ENCODE peak calls at places on chromosomes 4 and X, in seven cellular contexts. E is HepG2, C is cardiac muscle cell, N is heart right ventricle, Y is H9, P is right cardiac atrium, X is hepatocyte. G is an unnamed sample.

GRCh38 chr4:114864060-114864459 is 249.4 kb downstream of the NDST4 start:
- DNase-seq in E (no peak), C (no peak), N (no peak), Y (no peak), P (no peak), X (no peak), G (no peak)

GRCh38 chr4:89007338-89007737 is 49.6 kb downstream of the FAM13A start:
- DNase-seq in E (no peak), C (no peak), N (no peak), Y (no peak), P (no peak), X (no peak), G (no peak)

GRCh38 chrX:21374994-21375794 is 976 bp downstream of the CNKSR2 start:
- DNase-seq in E (no peak), C (no peak), N (no peak), Y (peak; percentile 31), P (peak; percentile 50), X (peak; percentile 5), G (no peak)

GRCh38 chrX:4935846-4936245 is 1222.4 kb upstream of the PRKX start:
- DNase-seq in E (no peak), C (no peak), N (no peak), Y (no peak), P (no peak), X (no peak), G (no peak)

GRCh38 chr4:108350332-108350731 is 181.6 kb upstream of the LEF1 start:
- DNase-seq in E (no peak), C (no peak), N (no peak), Y (no peak), P (peak; percentile 34), X (no peak), G (no peak)

GRCh38 chrX:73481521-73481920 is 34.7 kb downstream of the CDX4 start:
- DNase-seq in E (no peak), C (no peak), N (no peak), Y (no peak), P (no peak), X (no peak), G (no peak)

GRCh38 chrX:50108264-50108663 is 92.5 kb downstream of the AKAP4 start:
- DNase-seq in E (peak; percentile 80), C (no peak), N (no peak), Y (no peak), P (no peak), X (no peak), G (no peak)

GRCh38 chr4:128916832-128917231 is 107.3 kb downstream of the JADE1 start:
- DNase-seq in E (no peak), C (no peak), N (no peak), Y (no peak), P (no peak), X (no peak), G (no peak)

GRCh38 chr4:157226035-157226434 is 5.5 kb downstream of the GRIA2 start:
- DNase-seq in E (no peak), C (no peak), N (no peak), Y (no peak), P (no peak), X (no peak), G (no peak)

GRCh38 chrX:68826113-68826980 is 2.5 kb upstream of the EFNB1 start:
- DNase-seq in E (peak; percentile 29), C (no peak), N (no peak), Y (peak; percentile 15), P (no peak), X (no peak), G (peak; percentile 61)

GRCh38 chrX:5876984-5877655 is 351.5 kb downstream of the NLGN4X start:
- DNase-seq in E (peak; percentile 0), C (no peak), N (no peak), Y (peak; percentile 40), P (no peak), X (peak; percentile 68), G (no peak)

GRCh38 chrX:17525762-17526555 is 151.0 kb downstream of the NHS start:
- DNase-seq in E (no peak), C (peak; percentile 26), N (no peak), Y (no peak), P (no peak), X (no peak), G (no peak)

GRCh38 chr4:125070869-125071268 is 243.9 kb upstream of the FAT4 start:
- DNase-seq in E (no peak), C (no peak), N (no peak), Y (no peak), P (no peak), X (no peak), G (no peak)

GRCh38 chr4:7761720-7762119 is 177.9 kb downstream of the AFAP1 start:
- DNase-seq in E (peak; percentile 49), C (peak; percentile 69), N (peak; percentile 82), Y (peak; percentile 80), P (peak; percentile 82), X (peak; percentile 84), G (peak; percentile 85)

GRCh38 chr4:139243448-139244365 is 36.3 kb downstream of the MGARP start:
- DNase-seq in E (peak; percentile 52), C (peak; percentile 92), N (no peak), Y (no peak), P (peak; percentile 45), X (peak; percentile 12), G (no peak)

GRCh38 chr4:38958453-38958852 is 73.8 kb downstream of the TMEM156 start:
- DNase-seq in E (no peak), C (peak; percentile 44), N (no peak), Y (no peak), P (no peak), X (no peak), G (no peak)

GRCh38 chrX:151738751-151739150 is 4.2 kb downstream of the CNGA2 start:
- DNase-seq in E (no peak), C (no peak), N (no peak), Y (no peak), P (no peak), X (no peak), G (no peak)

GRCh38 chr4:101948055-101948454 is 157.5 kb downstream of the BANK1 start:
- DNase-seq in E (no peak), C (no peak), N (no peak), Y (no peak), P (no peak), X (no peak), G (no peak)

GRCh38 chr4:142452132-142452855 is 393.8 kb downstream of the INPP4B start:
- DNase-seq in E (no peak), C (peak; percentile 21), N (no peak), Y (no peak), P (no peak), X (no peak), G (no peak)

GRCh38 chrX:134658002-134658401 is 269 bp downstream of the PLAC1 start:
- DNase-seq in E (no peak), C (no peak), N (no peak), Y (no peak), P (no peak), X (no peak), G (no peak)

GRCh38 chr4:25805255-25805860 is 57.4 kb downstream of the SEL1L3 start:
- DNase-seq in E (no peak), C (no peak), N (no peak), Y (no peak), P (no peak), X (no peak), G (peak; percentile 2)

GRCh38 chrX:150731795-150732194 is 38.6 kb downstream of the MTMR1 start:
- DNase-seq in E (no peak), C (peak; percentile 91), N (no peak), Y (no peak), P (no peak), X (no peak), G (no peak)

GRCh38 chrX:70479197-70479969 is 34.7 kb downstream of the DLG3 start:
- DNase-seq in E (peak; percentile 67), C (peak; percentile 64), N (no peak), Y (no peak), P (no peak), X (peak; percentile 44), G (no peak)

GRCh38 chr4:183636923-183637322 is 22.1 kb downstream of the RWDD4 start:
- DNase-seq in E (no peak), C (peak; percentile 26), N (no peak), Y (no peak), P (no peak), X (no peak), G (no peak)
- H3K27ac ChIP-seq in E (no peak overlapping the region), C (no peak overlapping the region), N (no peak overlapping the region), Y (peak overlapping the region; percentile 45), P (no peak overlapping the region), X (peak overlapping the region; percentile 57), G (peak overlapping the region; percentile 74)

GRCh38 chr4:159484861-159485260 is 382.0 kb downstream of the RAPGEF2 start:
- DNase-seq in E (no peak), C (no peak), N (no peak), Y (no peak), P (no peak), X (no peak), G (no peak)
- H3K27ac ChIP-seq in E (no peak overlapping the region), C (no peak overlapping the region), N (no peak overlapping the region), Y (no peak overlapping the region), P (no peak overlapping the region), X (peak overlapping the region; percentile 0), G (no peak overlapping the region)

GRCh38 chr4:159229164-159229563 is 126.3 kb downstream of the RAPGEF2 start:
- DNase-seq in E (peak; percentile 80), C (peak; percentile 70), N (no peak), Y (no peak), P (no peak), X (peak; percentile 68), G (no peak)
- H3K27ac ChIP-seq in E (peak overlapping the region; percentile 19), C (peak overlapping the region; percentile 99), N (peak overlapping the region; percentile 87), Y (peak overlapping the region; percentile 58), P (peak overlapping the region; percentile 16), X (peak overlapping the region; percentile 89), G (no peak overlapping the region)

GRCh38 chr4:30716158-30716557 is 4.0 kb upstream of the PCDH7 start:
- DNase-seq in E (peak; percentile 2), C (peak; percentile 50), N (no peak), Y (no peak), P (no peak), X (peak; percentile 40), G (no peak)

GRCh38 chr4:30718889-30719252 is 1.3 kb upstream of the PCDH7 start:
- DNase-seq in E (no peak), C (peak; percentile 15), N (no peak), Y (no peak), P (peak; percentile 42), X (peak; percentile 39), G (no peak)

GRCh38 chr4:30718021-30718888 is 1.9 kb upstream of the PCDH7 start:
- DNase-seq in E (no peak), C (peak; percentile 24), N (peak; percentile 47), Y (peak; percentile 65), P (peak; percentile 70), X (peak; percentile 73), G (no peak)

GRCh38 chr4:30716671-30717207 is 3.4 kb upstream of the PCDH7 start:
- DNase-seq in E (no peak), C (peak; percentile 27), N (no peak), Y (no peak), P (no peak), X (peak; percentile 45), G (no peak)

DNA sequence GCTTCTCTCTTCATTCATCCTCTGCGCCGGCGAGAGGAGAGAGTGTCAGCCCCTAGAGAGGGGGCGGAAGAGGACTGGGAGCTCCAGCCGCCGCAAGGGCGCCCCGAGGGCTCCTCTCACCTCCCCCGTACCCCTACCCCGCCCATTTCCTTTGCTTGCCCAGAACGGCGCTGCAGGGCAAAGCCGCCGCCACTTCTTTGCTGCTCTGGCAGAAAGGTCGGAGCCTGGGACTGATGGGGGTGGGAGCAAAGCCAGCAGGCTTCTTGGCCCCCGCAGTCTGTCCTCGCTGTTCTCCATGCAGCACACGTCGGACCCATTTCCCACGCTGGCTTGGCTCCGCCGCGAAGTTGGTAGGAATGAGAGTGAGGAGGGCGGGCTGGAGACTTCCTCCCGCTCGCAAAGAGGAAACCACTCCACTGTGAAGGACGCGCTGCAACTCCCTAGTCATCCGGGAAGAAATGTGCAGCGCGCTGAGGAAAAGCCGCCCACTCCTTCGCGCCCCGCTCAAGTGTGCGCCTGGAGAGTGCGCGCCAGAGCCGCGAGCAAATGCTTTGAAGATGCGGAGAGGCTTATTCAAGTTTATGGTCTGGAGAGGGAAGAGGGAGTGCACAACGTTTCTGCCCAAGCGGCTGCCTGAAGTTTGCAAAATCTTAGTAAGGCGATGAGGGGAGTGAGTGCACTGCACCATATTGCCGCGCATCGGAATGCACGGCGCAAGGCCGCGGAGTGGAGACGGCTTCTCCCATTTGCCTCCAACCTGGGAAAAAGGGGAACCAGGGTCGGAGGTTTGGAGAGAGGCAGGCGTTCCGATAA is 2.8 kb upstream of the PCDH7 start:
- DNase-seq in E (no peak), C (peak; percentile 72), N (peak; percentile 36), Y (peak; percentile 83), P (peak; percentile 69), X (peak; percentile 69), G (no peak)
- H3K27ac ChIP-seq in E (no peak overlapping the region), C (peak overlapping the region; percentile 88), N (no peak overlapping the region), Y (no peak overlapping the region), P (no peak overlapping the region), X (peak overlapping the region; percentile 75), G (peak overlapping the region; percentile 47)